ENCODE peak calls at places on chromosomes 6 and 20, in eight cellular contexts. A is nucleus accumbens; J is lower lobe of right lung; F is effector CD8-positive, alpha-beta T cell; Y is left ventricle myocardium inferior; U is stimulated activated naive CD8-positive, alpha-beta T cell treated with anti-CD3 and anti-CD28 coated beads, Interleukin-15, amount 100 ng/mL, for 72 hours; X is endodermal cell; M is activated naive CD8-positive, alpha-beta T cell treated with anti-CD3 and anti-CD28 coated beads, Interleukin-2, amount 50 U/mL, for 24 hours. V is an unnamed sample.

GRCh38 chr6:112839525-112839961 is 492.4 kb downstream of the RFPL4B start:
- DNase-seq in U (no peak), A (no peak), F (no peak), J (no peak), Y (no peak), M (no peak), X (no peak), V (no peak)

GRCh38 chr6:48757661-48758060 is 646.7 kb upstream of the PTCHD4 start:
- DNase-seq in U (no peak), F (no peak), X (no peak), Y (no peak), J (no peak), A (no peak), M (no peak), V (no peak)

GRCh38 chr20:61683721-61684120 is 382.0 kb downstream of the TAF4 start:
- DNase-seq in F (no peak), X (no peak), J (no peak), Y (no peak), U (no peak), A (no peak), M (no peak), V (no peak)

GRCh38 chr6:163565140-163565539 is 150.6 kb downstream of the QKI start:
- DNase-seq in A (no peak), M (no peak), X (no peak), F (no peak), Y (no peak), J (no peak), U (no peak), V (no peak)

GRCh38 chr20:57869291-57869950 is 159.6 kb upstream of the PMEPA1 start:
- DNase-seq in A (no peak), J (no peak), M (no peak), X (no peak), F (no peak), Y (no peak), U (no peak), V (no peak)

GRCh38 chr6:5091210-5091609 is 6.1 kb downstream of the PPP1R3G start:
- DNase-seq in M (no peak), A (no peak), U (no peak), J (no peak), X (no peak), Y (no peak), F (no peak), V (no peak)

GRCh38 chr6:131950767-131951575 is at the start of gene CCN2:
- DNase-seq in U (peak; percentile 21), J (peak; percentile 79), F (no peak), Y (peak; percentile 77), M (peak; percentile 6), X (peak; percentile 98), A (peak; percentile 70), V (peak; percentile 100)

GRCh38 chr20:18138639-18139583 is 1.2 kb downstream of the KAT14 start:
- DNase-seq in J (no peak), X (no peak), M (no peak), U (no peak), Y (no peak), F (no peak), A (no peak), V (peak; percentile 2)